ENCODE peak calls at places on chromosomes 11 and 22, in nine cellular contexts. One of them, this sample, is unnamed.

GRCh38 chr11:44978961-44979331 is 28.3 kb upstream of the TP53I11 start:
- DNase-seq in EL: no peak
- DNase-seq in non-pigmented ciliary epithelial cell: no peak
- DNase-seq in cardiac fibroblast: no peak
- DNase-seq in stimulated activated CD4-positive, alpha-beta T cell treated with anti-CD3 and anti-CD28 coated beads, Interleukin-4, amount 100 ng/mL, for 48 hours: no peak
- DNase-seq in stomach: peak
- DNase-seq in mucosa of gallbladder: peak
- DNase-seq in CD8-positive, alpha-beta T cell: no peak
- DNase-seq in left ventricle myocardium superior: no peak
- DNase-seq in this sample: no peak

GRCh38 chr11:128716231-128716630 is 22.4 kb downstream of the FLI1 start:
- DNase-seq in EL: no peak
- DNase-seq in non-pigmented ciliary epithelial cell: no peak
- DNase-seq in cardiac fibroblast: no peak
- DNase-seq in stimulated activated CD4-positive, alpha-beta T cell treated with anti-CD3 and anti-CD28 coated beads, Interleukin-4, amount 100 ng/mL, for 48 hours: no peak
- DNase-seq in stomach: no peak
- DNase-seq in mucosa of gallbladder: no peak
- DNase-seq in CD8-positive, alpha-beta T cell: no peak
- DNase-seq in left ventricle myocardium superior: no peak
- DNase-seq in this sample: no peak

GRCh38 chr11:103532133-103532788 is 423.0 kb downstream of the DYNC2H1 start:
- DNase-seq in EL: peak
- DNase-seq in non-pigmented ciliary epithelial cell: peak
- DNase-seq in cardiac fibroblast: peak
- DNase-seq in stimulated activated CD4-positive, alpha-beta T cell treated with anti-CD3 and anti-CD28 coated beads, Interleukin-4, amount 100 ng/mL, for 48 hours: no peak
- DNase-seq in stomach: no peak
- DNase-seq in mucosa of gallbladder: no peak
- DNase-seq in CD8-positive, alpha-beta T cell: no peak
- DNase-seq in left ventricle myocardium superior: no peak
- DNase-seq in this sample: no peak

GRCh38 chr22:42684462-42685195 is 35.4 kb upstream of the CYB5R3 start:
- DNase-seq in EL: no peak
- DNase-seq in non-pigmented ciliary epithelial cell: no peak
- DNase-seq in cardiac fibroblast: peak
- DNase-seq in stimulated activated CD4-positive, alpha-beta T cell treated with anti-CD3 and anti-CD28 coated beads, Interleukin-4, amount 100 ng/mL, for 48 hours: no peak
- DNase-seq in stomach: no peak
- DNase-seq in mucosa of gallbladder: no peak
- DNase-seq in CD8-positive, alpha-beta T cell: no peak
- DNase-seq in left ventricle myocardium superior: peak
- DNase-seq in this sample: peak

GRCh38 chr11:134370526-134371435 is 39.0 kb downstream of the GLB1L2 start:
- DNase-seq in EL: no peak
- DNase-seq in non-pigmented ciliary epithelial cell: no peak
- DNase-seq in cardiac fibroblast: no peak
- DNase-seq in stimulated activated CD4-positive, alpha-beta T cell treated with anti-CD3 and anti-CD28 coated beads, Interleukin-4, amount 100 ng/mL, for 48 hours: no peak
- DNase-seq in stomach: no peak
- DNase-seq in mucosa of gallbladder: no peak
- DNase-seq in CD8-positive, alpha-beta T cell: no peak
- DNase-seq in left ventricle myocardium superior: no peak
- DNase-seq in this sample: no peak

GRCh38 chr22:46528121-46528610 is 9.3 kb downstream of the CELSR1 start:
- DNase-seq in EL: peak
- DNase-seq in non-pigmented ciliary epithelial cell: peak
- DNase-seq in cardiac fibroblast: peak
- DNase-seq in stimulated activated CD4-positive, alpha-beta T cell treated with anti-CD3 and anti-CD28 coated beads, Interleukin-4, amount 100 ng/mL, for 48 hours: no peak
- DNase-seq in stomach: no peak
- DNase-seq in mucosa of gallbladder: no peak
- DNase-seq in CD8-positive, alpha-beta T cell: no peak
- DNase-seq in left ventricle myocardium superior: no peak
- DNase-seq in this sample: no peak

GRCh38 chr11:96326954-96327353 is 16.0 kb downstream of the MAML2 start:
- DNase-seq in EL: no peak
- DNase-seq in non-pigmented ciliary epithelial cell: no peak
- DNase-seq in cardiac fibroblast: no peak
- DNase-seq in stimulated activated CD4-positive, alpha-beta T cell treated with anti-CD3 and anti-CD28 coated beads, Interleukin-4, amount 100 ng/mL, for 48 hours: no peak
- DNase-seq in stomach: no peak
- DNase-seq in mucosa of gallbladder: no peak
- DNase-seq in CD8-positive, alpha-beta T cell: no peak
- DNase-seq in left ventricle myocardium superior: no peak
- DNase-seq in this sample: no peak

GRCh38 chr11:105937738-105938137 is 84.3 kb downstream of the MSANTD4 start:
- DNase-seq in EL: no peak
- DNase-seq in non-pigmented ciliary epithelial cell: no peak
- DNase-seq in cardiac fibroblast: peak
- DNase-seq in stimulated activated CD4-positive, alpha-beta T cell treated with anti-CD3 and anti-CD28 coated beads, Interleukin-4, amount 100 ng/mL, for 48 hours: no peak
- DNase-seq in stomach: no peak
- DNase-seq in mucosa of gallbladder: no peak
- DNase-seq in CD8-positive, alpha-beta T cell: no peak
- DNase-seq in left ventricle myocardium superior: no peak
- DNase-seq in this sample: no peak

GRCh38 chr11:96103721-96104120 is 179.8 kb upstream of the MTMR2 start:
- DNase-seq in EL: no peak
- DNase-seq in non-pigmented ciliary epithelial cell: no peak
- DNase-seq in cardiac fibroblast: no peak
- DNase-seq in stimulated activated CD4-positive, alpha-beta T cell treated with anti-CD3 and anti-CD28 coated beads, Interleukin-4, amount 100 ng/mL, for 48 hours: no peak
- DNase-seq in stomach: no peak
- DNase-seq in mucosa of gallbladder: no peak
- DNase-seq in CD8-positive, alpha-beta T cell: no peak
- DNase-seq in left ventricle myocardium superior: no peak
- DNase-seq in this sample: no peak

GRCh38 chr11:106306942-106307341 is 229.5 kb downstream of the AASDHPPT start:
- DNase-seq in EL: peak
- DNase-seq in non-pigmented ciliary epithelial cell: no peak
- DNase-seq in cardiac fibroblast: peak
- DNase-seq in stimulated activated CD4-positive, alpha-beta T cell treated with anti-CD3 and anti-CD28 coated beads, Interleukin-4, amount 100 ng/mL, for 48 hours: no peak
- DNase-seq in stomach: no peak
- DNase-seq in mucosa of gallbladder: no peak
- DNase-seq in CD8-positive, alpha-beta T cell: no peak
- DNase-seq in left ventricle myocardium superior: no peak
- DNase-seq in this sample: no peak

GRCh38 chr11:86743223-86744118 is 56.9 kb upstream of the PRSS23 start:
- DNase-seq in EL: peak
- DNase-seq in non-pigmented ciliary epithelial cell: peak
- DNase-seq in cardiac fibroblast: peak
- DNase-seq in stimulated activated CD4-positive, alpha-beta T cell treated with anti-CD3 and anti-CD28 coated beads, Interleukin-4, amount 100 ng/mL, for 48 hours: peak
- DNase-seq in stomach: peak
- DNase-seq in mucosa of gallbladder: peak
- DNase-seq in CD8-positive, alpha-beta T cell: no peak
- DNase-seq in left ventricle myocardium superior: no peak
- DNase-seq in this sample: peak

GRCh38 chr11:115042002-115042401 is 363.7 kb downstream of the NXPE2 start:
- DNase-seq in EL: no peak
- DNase-seq in non-pigmented ciliary epithelial cell: no peak
- DNase-seq in cardiac fibroblast: no peak
- DNase-seq in stimulated activated CD4-positive, alpha-beta T cell treated with anti-CD3 and anti-CD28 coated beads, Interleukin-4, amount 100 ng/mL, for 48 hours: no peak
- DNase-seq in stomach: no peak
- DNase-seq in mucosa of gallbladder: no peak
- DNase-seq in CD8-positive, alpha-beta T cell: no peak
- DNase-seq in left ventricle myocardium superior: peak
- DNase-seq in this sample: no peak

GRCh38 chr22:45072322-45072903 is 62.6 kb upstream of the PHF21B start:
- DNase-seq in EL: peak
- DNase-seq in non-pigmented ciliary epithelial cell: no peak
- DNase-seq in cardiac fibroblast: peak
- DNase-seq in stimulated activated CD4-positive, alpha-beta T cell treated with anti-CD3 and anti-CD28 coated beads, Interleukin-4, amount 100 ng/mL, for 48 hours: peak
- DNase-seq in stomach: no peak
- DNase-seq in mucosa of gallbladder: no peak
- DNase-seq in CD8-positive, alpha-beta T cell: no peak
- DNase-seq in left ventricle myocardium superior: no peak
- DNase-seq in this sample: no peak

GRCh38 chr22:25212337-25212736 is 7.1 kb upstream of the CRYBB2 start:
- DNase-seq in EL: no peak
- DNase-seq in non-pigmented ciliary epithelial cell: no peak
- DNase-seq in cardiac fibroblast: no peak
- DNase-seq in stimulated activated CD4-positive, alpha-beta T cell treated with anti-CD3 and anti-CD28 coated beads, Interleukin-4, amount 100 ng/mL, for 48 hours: no peak
- DNase-seq in stomach: no peak
- DNase-seq in mucosa of gallbladder: no peak
- DNase-seq in CD8-positive, alpha-beta T cell: no peak
- DNase-seq in left ventricle myocardium superior: no peak
- DNase-seq in this sample: no peak

GRCh38 chr11:22875869-22876473 is 15.7 kb upstream of the CCDC179 start:
- DNase-seq in EL: peak
- DNase-seq in non-pigmented ciliary epithelial cell: peak
- DNase-seq in cardiac fibroblast: peak
- DNase-seq in stimulated activated CD4-positive, alpha-beta T cell treated with anti-CD3 and anti-CD28 coated beads, Interleukin-4, amount 100 ng/mL, for 48 hours: peak
- DNase-seq in stomach: peak
- DNase-seq in mucosa of gallbladder: peak
- DNase-seq in CD8-positive, alpha-beta T cell: peak
- DNase-seq in left ventricle myocardium superior: peak
- DNase-seq in this sample: peak

GRCh38 chr11:74815966-74816365 is 67.3 kb downstream of the RNF169 start:
- DNase-seq in EL: no peak
- DNase-seq in non-pigmented ciliary epithelial cell: no peak
- DNase-seq in cardiac fibroblast: peak
- DNase-seq in stimulated activated CD4-positive, alpha-beta T cell treated with anti-CD3 and anti-CD28 coated beads, Interleukin-4, amount 100 ng/mL, for 48 hours: no peak
- DNase-seq in stomach: no peak
- DNase-seq in mucosa of gallbladder: no peak
- DNase-seq in CD8-positive, alpha-beta T cell: no peak
- DNase-seq in left ventricle myocardium superior: no peak
- DNase-seq in this sample: no peak

GRCh38 chr11:60945295-60945667 is 6.7 kb downstream of the SLC15A3 start:
- DNase-seq in EL: no peak
- DNase-seq in non-pigmented ciliary epithelial cell: no peak
- DNase-seq in cardiac fibroblast: no peak
- DNase-seq in stimulated activated CD4-positive, alpha-beta T cell treated with anti-CD3 and anti-CD28 coated beads, Interleukin-4, amount 100 ng/mL, for 48 hours: no peak
- DNase-seq in stomach: no peak
- DNase-seq in mucosa of gallbladder: no peak
- DNase-seq in CD8-positive, alpha-beta T cell: no peak
- DNase-seq in left ventricle myocardium superior: no peak
- DNase-seq in this sample: no peak

GRCh38 chr11:125724125-125724524 is 22.0 kb upstream of the PATE1 start:
- DNase-seq in EL: peak
- DNase-seq in non-pigmented ciliary epithelial cell: peak
- DNase-seq in cardiac fibroblast: peak
- DNase-seq in stimulated activated CD4-positive, alpha-beta T cell treated with anti-CD3 and anti-CD28 coated beads, Interleukin-4, amount 100 ng/mL, for 48 hours: no peak
- DNase-seq in stomach: no peak
- DNase-seq in mucosa of gallbladder: no peak
- DNase-seq in CD8-positive, alpha-beta T cell: no peak
- DNase-seq in left ventricle myocardium superior: no peak
- DNase-seq in this sample: no peak

This sample was measured in thyroid gland.